ENCODE peak calls at places on chromosomes 13 and 19, in nine cellular contexts. E is HCT116; N is pancreas; D is heart right ventricle; W is effector memory CD4-positive, alpha-beta T cell; O is aorta; X is right atrium auricular region; R is fibroblast of lung; P is mammary epithelial cell. F is an unnamed sample.

GRCh38 chr13:60061737-60062136 is 102.0 kb downstream of the DIAPH3 start:
- DNase-seq in N (no peak), D (no peak), X (no peak), P (no peak), O (no peak), E (no peak), W (no peak), R (no peak), F (no peak)

GRCh38 chr19:46299695-46300094 is 2.9 kb downstream of the HIF3A start:
- DNase-seq in D (no peak), N (no peak), E (no peak), X (no peak), R (no peak), O (no peak), P (no peak), W (no peak), F (no peak)

GRCh38 chr19:49496574-49497008 is 357 bp downstream of the RPS11 start:
- DNase-seq in X (no peak), E (no peak), R (no peak), N (no peak), O (no peak), D (no peak), P (no peak), W (no peak), F (no peak)

GRCh38 chr13:22316494-22317025 is 645.7 kb downstream of the FGF9 start:
- DNase-seq in E (no peak), N (no peak), P (no peak), W (no peak), R (no peak), D (no peak), O (no peak), X (no peak), F (no peak)

GRCh38 chr19:37413243-37414084 is 42.6 kb downstream of the ZNF527 start:
- DNase-seq in E (no peak), R (peak; percentile 2), N (no peak), X (no peak), W (no peak), P (peak; percentile 2), O (no peak), D (no peak), F (no peak)

GRCh38 chr13:46197299-46197975 is 14.3 kb upstream of the LRRC63 start:
- DNase-seq in D (no peak), O (no peak), E (no peak), R (no peak), W (no peak), X (no peak), N (no peak), P (peak; percentile 31), F (peak; percentile 30)

GRCh38 chr19:49564616-49565045 is 15.7 kb downstream of the NOSIP start:
- DNase-seq in X (no peak), E (no peak), R (no peak), P (no peak), O (no peak), D (no peak), W (no peak), N (no peak), F (no peak)

GRCh38 chr19:17642656-17643055 is 45.5 kb downstream of the UNC13A start:
- DNase-seq in O (peak; percentile 56), D (no peak), X (no peak), W (no peak), P (no peak), R (no peak), E (no peak), N (no peak), F (no peak)

GRCh38 chr19:36099166-36099785 is 11.7 kb upstream of the OVOL3 start:
- DNase-seq in P (no peak), X (no peak), E (no peak), O (no peak), N (no peak), D (no peak), R (no peak), W (no peak), F (no peak)

GRCh38 chr19:36169084-36169760 is 17.0 kb upstream of the COX7A1 start:
- DNase-seq in E (no peak), W (no peak), P (no peak), N (no peak), R (no peak), D (peak; percentile 37), O (no peak), X (no peak), F (no peak)

GRCh38 chr13:71718931-71719330 is 148.1 kb downstream of the DACH1 start:
- DNase-seq in N (no peak), X (no peak), W (no peak), E (no peak), D (no peak), P (no peak), R (no peak), O (no peak), F (no peak)

GRCh38 chr13:101325423-101325822 is 90.9 kb downstream of the NALCN start:
- DNase-seq in O (no peak), X (no peak), N (no peak), W (no peak), E (no peak), R (no peak), D (no peak), P (no peak), F (no peak)

GRCh38 chr13:73661687-73662425 is 472.3 kb downstream of the KLF12 start:
- DNase-seq in P (no peak), E (no peak), O (no peak), D (no peak), W (no peak), R (no peak), N (no peak), X (no peak), F (no peak)

DNA sequence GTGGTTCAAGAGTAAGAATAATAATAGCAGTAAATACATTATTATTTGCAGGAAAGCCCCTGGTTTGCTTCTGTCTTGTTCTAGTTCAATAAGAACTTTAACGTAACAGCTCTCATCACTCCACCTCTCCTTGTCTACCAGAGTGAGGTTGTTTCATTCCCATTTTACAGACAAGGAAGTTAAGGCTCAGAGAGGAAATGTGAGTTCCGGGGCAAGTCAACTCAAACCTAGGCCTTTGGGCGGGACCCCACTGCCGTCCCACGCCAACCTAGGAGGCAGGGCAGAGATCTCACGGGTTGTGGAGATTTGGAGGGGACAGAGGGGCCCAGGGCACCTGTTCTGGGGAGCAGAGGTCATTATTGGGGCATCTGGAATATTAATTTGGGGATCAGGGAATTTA is 1.5 kb downstream of the MAP4K1 start:
- DNase-seq in R (no peak), P (no peak), N (no peak), W (no peak), D (no peak), O (no peak), E (no peak), X (no peak), F (no peak)
- H3K4me3 ChIP-seq in R (no peak overlapping the region), P (no peak overlapping the region), N (no peak overlapping the region), W (peak overlapping the region; percentile 85), D (no peak overlapping the region), O (no peak overlapping the region), E (no peak overlapping the region), X (no peak overlapping the region), F (no peak overlapping the region)

GRCh38 chr13:38914070-38914469 is 76.6 kb downstream of the STOML3 start:
- DNase-seq in O (no peak), N (no peak), P (no peak), W (no peak), E (no peak), X (no peak), D (no peak), R (no peak), F (no peak)
- H3K4me3 ChIP-seq in O (no peak overlapping the region), N (no peak overlapping the region), P (no peak overlapping the region), W (no peak overlapping the region), E (no peak overlapping the region), X (no peak overlapping the region), D (no peak overlapping the region), R (no peak overlapping the region), F (no peak overlapping the region)

DNA sequence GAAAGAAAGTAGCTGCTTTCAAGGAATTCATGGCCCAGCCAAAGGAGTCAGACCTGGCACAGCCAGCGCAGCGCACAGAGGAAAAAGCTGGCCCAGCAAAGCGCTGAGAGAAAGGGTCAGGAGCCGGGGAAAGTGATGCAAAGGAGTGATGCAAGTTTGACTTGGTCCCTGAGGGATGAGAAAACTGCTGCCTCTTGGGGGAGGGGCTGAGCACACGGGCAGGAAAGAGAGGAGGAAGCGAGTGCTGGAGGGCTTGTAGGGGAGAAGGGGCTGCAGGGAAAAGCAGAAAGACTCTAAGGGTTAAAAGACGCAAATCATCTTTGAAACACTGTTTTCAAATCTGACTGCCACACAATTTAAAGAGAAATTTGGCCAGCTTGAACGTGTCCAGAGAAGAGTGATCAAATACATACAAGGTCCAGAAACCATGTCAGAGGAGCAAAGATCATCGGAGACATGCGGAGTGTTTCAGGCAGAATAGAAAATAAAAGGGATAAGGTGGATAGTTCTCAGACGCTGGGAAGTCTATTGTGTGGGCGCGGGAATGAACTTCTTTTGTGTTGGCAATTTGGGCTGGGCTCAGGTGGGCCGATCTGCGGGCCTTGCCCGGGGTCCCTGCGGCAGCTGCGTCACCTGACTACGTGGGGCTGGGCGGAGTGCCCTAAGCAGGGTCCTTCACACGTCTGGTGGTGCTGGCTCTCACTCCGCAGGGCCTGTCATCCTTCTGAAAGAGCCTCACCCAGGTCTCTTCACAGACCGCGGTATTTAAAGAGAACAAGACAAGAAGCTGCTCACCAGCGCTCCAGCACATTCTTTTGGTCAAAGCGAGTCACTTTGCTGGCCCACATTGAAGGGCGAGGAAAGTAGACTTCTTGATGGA is 18.1 kb downstream of the N4BP2L1 start:
- DNase-seq in O (peak; percentile 82), X (peak; percentile 73), E (no peak), P (no peak), N (no peak), R (peak; percentile 79), D (peak; percentile 46), W (no peak), F (peak; percentile 46)
- H3K4me3 ChIP-seq in O (no peak overlapping the region), X (peak overlapping the region; percentile 37), E (no peak overlapping the region), P (no peak overlapping the region), N (no peak overlapping the region), R (no peak overlapping the region), D (peak overlapping the region; percentile 42), W (no peak overlapping the region), F (peak overlapping the region; percentile 15)

DNA sequence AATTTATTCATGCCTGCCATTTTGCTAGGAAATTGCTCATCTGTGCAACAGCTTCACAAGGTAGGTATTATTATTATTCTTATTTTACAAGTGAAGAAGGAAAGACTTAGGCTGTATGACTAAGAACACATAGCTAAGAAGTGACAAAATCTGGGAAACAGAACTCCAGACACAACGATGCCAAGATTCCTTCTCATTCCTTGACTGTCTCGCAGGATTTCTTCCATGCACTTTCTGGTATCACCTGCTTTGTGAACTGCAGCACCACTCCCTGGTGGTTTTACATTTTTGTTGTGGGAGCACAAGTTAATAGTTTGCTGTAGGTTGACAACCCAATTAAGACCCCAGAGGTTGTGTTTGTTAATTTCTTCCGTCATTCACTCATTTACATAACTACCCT is 188.5 kb downstream of the LACC1 start:
- DNase-seq in E (no peak), X (no peak), W (no peak), O (no peak), R (peak; percentile 89), P (peak; percentile 47), D (no peak), N (no peak), F (peak; percentile 40)
- H3K4me3 ChIP-seq in E (no peak overlapping the region), X (no peak overlapping the region), W (no peak overlapping the region), O (no peak overlapping the region), R (no peak overlapping the region), P (no peak overlapping the region), D (no peak overlapping the region), N (no peak overlapping the region), F (no peak overlapping the region)

GRCh38 chr19:15253513-15253912 is 21.3 kb upstream of the EPHX3 start:
- DNase-seq in E (no peak), N (no peak), X (no peak), W (no peak), P (no peak), D (peak; percentile 42), R (no peak), O (no peak), F (no peak)
- H3K4me3 ChIP-seq in E (no peak overlapping the region), N (no peak overlapping the region), X (no peak overlapping the region), W (no peak overlapping the region), P (no peak overlapping the region), D (no peak overlapping the region), R (no peak overlapping the region), O (no peak overlapping the region), F (no peak overlapping the region)